ENCODE peak calls at places on chromosome 2, in ten cellular contexts. P is A549, Y is breast epithelium, T is fibroblast of mammary gland, A is HCT116, Z is cardiac fibroblast, C is heart left ventricle, W is cardiac muscle cell, V is GM23248, H is OCI-LY7. M is an unnamed sample.

GRCh38 chr2:3100386-3100785 is 277.2 kb downstream of the EIPR1 start:
- DNase-seq in P (no peak), Y (no peak), T (no peak), A (no peak), Z (no peak), C (no peak), W (no peak), V (no peak), H (no peak), M (no peak)

GRCh38 chr2:169203952-169204351 is 134.6 kb downstream of the DHRS9 start:
- DNase-seq in P (no peak), Y (no peak), T (no peak), A (no peak), Z (no peak), C (no peak), W (no peak), V (no peak), H (no peak), M (no peak)

GRCh38 chr2:115160523-115161521 is 718.4 kb downstream of the DPP10 start:
- DNase-seq in P (no peak), Y (no peak), T (no peak), A (no peak), Z (no peak), C (peak; percentile 34), W (no peak), V (no peak), H (no peak), M (peak; percentile 75)

GRCh38 chr2:170892391-170892951 is 36.6 kb upstream of the GORASP2 start:
- DNase-seq in P (no peak), Y (no peak), T (no peak), A (no peak), Z (no peak), C (no peak), W (no peak), V (no peak), H (no peak), M (no peak)

GRCh38 chr2:20661028-20661980 is 5.6 kb upstream of the GDF7 start:
- DNase-seq in P (peak; percentile 83), Y (no peak), T (peak; percentile 84), A (peak; percentile 69), Z (peak; percentile 85), C (no peak), W (peak; percentile 85), V (peak; percentile 88), H (peak; percentile 75), M (peak; percentile 69)

GRCh38 chr2:99613992-99614391 is 124.2 kb upstream of the REV1 start:
- DNase-seq in P (no peak), Y (no peak), T (no peak), A (no peak), Z (no peak), C (no peak), W (no peak), V (no peak), H (no peak), M (no peak)

GRCh38 chr2:76862901-76863300 is 659.3 kb downstream of the LRRTM4 start:
- DNase-seq in P (no peak), Y (no peak), T (no peak), A (no peak), Z (no peak), C (no peak), W (no peak), V (no peak), H (no peak), M (no peak)

GRCh38 chr2:197274349-197274748 is 36.2 kb downstream of the ANKRD44 start:
- DNase-seq in P (no peak), Y (no peak), T (no peak), A (no peak), Z (no peak), C (no peak), W (no peak), V (no peak), H (peak; percentile 39), M (no peak)

GRCh38 chr2:44578401-44579135 is 216.8 kb downstream of the CAMKMT start:
- DNase-seq in P (no peak), Y (no peak), T (peak; percentile 87), A (no peak), Z (peak; percentile 74), C (no peak), W (peak; percentile 89), V (peak; percentile 73), H (no peak), M (no peak)

GRCh38 chr2:237885171-237885930 is 25.9 kb downstream of the RAMP1 start:
- DNase-seq in P (no peak), Y (peak; percentile 44), T (no peak), A (no peak), Z (no peak), C (peak; percentile 59), W (no peak), V (no peak), H (no peak), M (no peak)

GRCh38 chr2:66489433-66489832 is 54.5 kb downstream of the MEIS1 start:
- DNase-seq in P (no peak), Y (no peak), T (no peak), A (no peak), Z (peak; percentile 35), C (no peak), W (no peak), V (no peak), H (no peak), M (no peak)

GRCh38 chr2:62897187-62897827 is 153.3 kb upstream of the OTX1 start:
- DNase-seq in P (no peak), Y (no peak), T (no peak), A (no peak), Z (no peak), C (no peak), W (no peak), V (no peak), H (no peak), M (no peak)

GRCh38 chr2:184956856-184957255 is 358.5 kb downstream of the ZNF804A start:
- DNase-seq in P (no peak), Y (no peak), T (no peak), A (no peak), Z (no peak), C (no peak), W (no peak), V (no peak), H (no peak), M (no peak)

GRCh38 chr2:74747411-74748080 is 86.4 kb upstream of the HK2 start:
- DNase-seq in P (no peak), Y (no peak), T (peak; percentile 89), A (no peak), Z (peak; percentile 88), C (no peak), W (peak; percentile 91), V (peak; percentile 95), H (no peak), M (no peak)

GRCh38 chr2:107738268-107738667 is 88.4 kb upstream of the RGPD4 start:
- DNase-seq in P (no peak), Y (no peak), T (no peak), A (no peak), Z (no peak), C (no peak), W (no peak), V (no peak), H (no peak), M (no peak)

GRCh38 chr2:148279216-148279615 is 258.3 kb downstream of the MBD5 start:
- DNase-seq in P (no peak), Y (no peak), T (peak; percentile 8), A (no peak), Z (no peak), C (no peak), W (no peak), V (no peak), H (no peak), M (no peak)

GRCh38 chr2:1824202-1824905 is 80.0 kb upstream of the PXDN start:
- DNase-seq in P (no peak), Y (no peak), T (peak; percentile 7), A (no peak), Z (peak; percentile 37), C (no peak), W (peak; percentile 26), V (peak; percentile 76), H (no peak), M (no peak)

GRCh38 chr2:201432038-201432437 is 19.2 kb downstream of the TRAK2 start:
- DNase-seq in P (no peak), Y (no peak), T (peak; percentile 71), A (no peak), Z (peak; percentile 72), C (no peak), W (peak; percentile 69), V (peak; percentile 64), H (no peak), M (no peak)

DNA sequence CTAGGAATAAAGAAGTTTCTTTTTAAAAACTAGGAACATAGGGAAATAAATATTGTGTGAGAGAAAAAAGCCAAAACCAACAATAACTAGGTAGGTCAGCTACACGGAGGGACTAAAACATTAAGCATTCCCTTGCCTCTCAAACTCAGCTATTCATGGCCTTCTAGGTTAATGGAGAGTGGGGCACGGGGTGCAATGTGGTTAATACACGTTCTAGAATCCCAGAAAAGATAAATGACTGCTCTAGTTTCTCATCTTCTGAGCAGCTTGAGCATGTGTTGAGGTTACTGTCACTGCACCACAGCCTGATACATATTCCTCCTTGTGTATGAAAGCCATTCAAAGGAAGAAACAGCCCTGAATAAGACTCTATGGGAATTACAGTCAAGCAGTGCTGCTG is 31.4 kb downstream of the SLC8A1 start:
- DNase-seq in P (no peak), Y (no peak), T (no peak), A (no peak), Z (no peak), C (no peak), W (no peak), V (no peak), H (no peak), M (no peak)
- H3K4me3 ChIP-seq in P (no peak overlapping the region), Y (no peak overlapping the region), T (no peak overlapping the region), A (no peak overlapping the region), Z (no peak overlapping the region), C (peak overlapping the region; percentile 12), W (no peak overlapping the region), V (no peak overlapping the region), H (no peak overlapping the region), M (no peak overlapping the region)

GRCh38 chr2:17800693-17801458 is 15.4 kb upstream of the MSGN1 start:
- DNase-seq in P (no peak), Y (no peak), T (no peak), A (no peak), Z (no peak), C (no peak), W (no peak), V (no peak), H (no peak), M (no peak)
- H3K4me3 ChIP-seq in P (no peak overlapping the region), Y (no peak overlapping the region), T (no peak overlapping the region), A (no peak overlapping the region), Z (no peak overlapping the region), C (no peak overlapping the region), W (no peak overlapping the region), V (no peak overlapping the region), H (no peak overlapping the region), M (no peak overlapping the region)

GRCh38 chr2:69724540-69725159 is 17.3 kb upstream of the ANXA4 start:
- DNase-seq in P (peak; percentile 69), Y (peak; percentile 83), T (peak; percentile 77), A (peak; percentile 62), Z (peak; percentile 82), C (peak; percentile 85), W (peak; percentile 83), V (peak; percentile 86), H (peak; percentile 79), M (peak; percentile 93)
- H3K4me3 ChIP-seq in P (peak overlapping the region; percentile 31), Y (peak overlapping the region; percentile 10), T (peak overlapping the region; percentile 34), A (peak overlapping the region; percentile 54), Z (no peak overlapping the region), C (peak overlapping the region; percentile 47), W (peak overlapping the region; percentile 10), V (peak overlapping the region; percentile 75), H (peak overlapping the region; percentile 54), M (no peak overlapping the region)

DNA sequence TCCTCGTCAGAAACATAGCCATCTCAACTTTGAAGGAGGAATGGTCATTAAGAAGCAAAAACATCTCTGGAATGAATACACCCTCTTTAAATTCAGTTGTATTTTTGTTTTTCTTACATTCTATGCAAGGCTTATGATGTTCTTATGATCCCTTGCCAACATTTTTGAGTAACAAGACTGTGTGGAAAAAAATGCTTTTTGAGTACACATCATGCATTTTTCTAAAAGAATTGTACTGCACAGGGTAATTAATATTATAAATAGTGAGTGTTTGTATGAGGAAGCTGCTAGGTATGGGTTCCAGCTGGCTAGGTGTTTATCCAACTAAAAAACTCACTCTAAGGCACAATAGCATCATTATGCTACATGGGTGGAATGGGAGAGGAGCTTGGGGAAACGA is 59.0 kb upstream of the SPATS2L start:
- DNase-seq in P (no peak), Y (no peak), T (no peak), A (no peak), Z (peak; percentile 36), C (no peak), W (no peak), V (peak; percentile 78), H (no peak), M (no peak)
- H3K4me3 ChIP-seq in P (no peak overlapping the region), Y (no peak overlapping the region), T (no peak overlapping the region), A (no peak overlapping the region), Z (no peak overlapping the region), C (no peak overlapping the region), W (no peak overlapping the region), V (peak overlapping the region; percentile 15), H (no peak overlapping the region), M (no peak overlapping the region)